ENCODE peak calls at places on chromosomes 2 and 18, in seven cellular contexts. W, X, R, N, B, L and K are unnamed samples.

GRCh38 chr18:74820160-74820780 is 222.6 kb downstream of the ZNF407 start:
- DNase-seq in W (no peak), X (no peak), R (no peak), N (no peak), B (no peak), L (no peak), K (no peak)

GRCh38 chr18:68438983-68439382 is 275.9 kb downstream of the TMX3 start:
- DNase-seq in W (no peak), X (no peak), R (no peak), N (peak), B (no peak), L (peak), K (peak)

GRCh38 chr2:162014751-162015150 is 59.3 kb downstream of the DPP4 start:
- DNase-seq in W (no peak), X (no peak), R (no peak), N (no peak), B (no peak), L (no peak), K (peak)

GRCh38 chr18:60018801-60019462 is 119.1 kb downstream of the PMAIP1 start:
- DNase-seq in W (no peak), X (no peak), R (peak), N (no peak), B (no peak), L (peak), K (peak)

GRCh38 chr2:71212336-71212735 is 14.6 kb downstream of the PAIP2B start:
- DNase-seq in W (no peak), X (no peak), R (no peak), N (no peak), B (no peak), L (no peak), K (no peak)

GRCh38 chr2:194301946-194302345 is 1355.1 kb upstream of the SLC39A10 start:
- DNase-seq in W (no peak), X (no peak), R (no peak), N (no peak), B (no peak), L (no peak), K (no peak)

GRCh38 chr2:55054476-55054875 is 4.2 kb upstream of the RTN4 start:
- DNase-seq in W (no peak), X (no peak), R (no peak), N (no peak), B (no peak), L (no peak), K (no peak)

GRCh38 chr2:159026170-159026569 is 57.7 kb downstream of the TANC1 start:
- DNase-seq in W (no peak), X (no peak), R (no peak), N (no peak), B (no peak), L (peak), K (peak)

GRCh38 chr2:170771049-170771937 is 1.1 kb downstream of the ERICH2 start:
- DNase-seq in W (no peak), X (no peak), R (no peak), N (no peak), B (no peak), L (no peak), K (no peak)

GRCh38 chr2:28319118-28320008 is 73.3 kb upstream of the FOSL2 start:
- DNase-seq in W (no peak), X (no peak), R (peak), N (no peak), B (no peak), L (no peak), K (no peak)

GRCh38 chr18:5173216-5173615 is 23.8 kb downstream of the AKAIN1 start:
- DNase-seq in W (no peak), X (no peak), R (no peak), N (no peak), B (no peak), L (no peak), K (no peak)

GRCh38 chr2:206433201-206433600 is 10.1 kb upstream of the ADAM23 start:
- DNase-seq in W (no peak), X (no peak), R (no peak), N (no peak), B (no peak), L (no peak), K (no peak)

GRCh38 chr2:71277536-71278103 is 50.7 kb upstream of the PAIP2B start:
- DNase-seq in W (peak), X (peak), R (peak), N (peak), B (no peak), L (peak), K (peak)

GRCh38 chr18:2589345-2590060 is 18.1 kb downstream of the NDC80 start:
- DNase-seq in W (no peak), X (no peak), R (no peak), N (no peak), B (no peak), L (peak), K (no peak)

GRCh38 chr2:241088376-241088775 is 13.7 kb downstream of the MTERF4 start:
- DNase-seq in W (no peak), X (no peak), R (no peak), N (no peak), B (no peak), L (no peak), K (no peak)

GRCh38 chr2:43459455-43459854 is 136.4 kb downstream of the THADA start:
- DNase-seq in W (no peak), X (no peak), R (peak), N (no peak), B (no peak), L (peak), K (peak)

GRCh38 chr2:231708773-231709635 is 679 bp downstream of the PTMA start:
- DNase-seq in W (no peak), X (peak), R (peak), N (peak), B (peak), L (peak), K (peak)

GRCh38 chr2:73053316-73054114 is 18.0 kb downstream of the SFXN5 start:
- DNase-seq in W (no peak), X (no peak), R (no peak), N (no peak), B (no peak), L (peak), K (peak)

GRCh38 chr2:126901459-126901858 is 2.8 kb downstream of the TEX51 start:
- DNase-seq in W (no peak), X (no peak), R (no peak), N (peak), B (no peak), L (no peak), K (no peak)

GRCh38 chr2:182866461-182867369 is at the start of gene FRZB:
- DNase-seq in W (peak), X (peak), R (peak), N (peak), B (peak), L (peak), K (peak)

GRCh38 chr2:135650721-135651120 is 90.9 kb upstream of the UBXN4 start:
- DNase-seq in W (no peak), X (no peak), R (no peak), N (no peak), B (no peak), L (no peak), K (no peak)

GRCh38 chr18:59707306-59707705 is 10.1 kb upstream of the CCBE1 start:
- DNase-seq in W (no peak), X (no peak), R (no peak), N (no peak), B (no peak), L (no peak), K (no peak)

GRCh38 chr2:238129166-238130010 is 9.1 kb upstream of the KLHL30 start:
- DNase-seq in W (no peak), X (no peak), R (no peak), N (no peak), B (peak), L (no peak), K (no peak)

GRCh38 chr2:43224571-43225092 is 1.8 kb downstream of the ZFP36L2 start:
- DNase-seq in W (peak), X (no peak), R (peak), N (peak), B (peak), L (peak), K (peak)

GRCh38 chr2:234852941-234853340 is 98.9 kb upstream of the SH3BP4 start:
- DNase-seq in W (no peak), X (no peak), R (no peak), N (no peak), B (no peak), L (no peak), K (no peak)

GRCh38 chr18:62683935-62684334 is 31.4 kb upstream of the PHLPP1 start:
- DNase-seq in W (no peak), X (no peak), R (no peak), N (no peak), B (no peak), L (no peak), K (no peak)

GRCh38 chr2:57760448-57760847 is 286.2 kb upstream of the VRK2 start:
- DNase-seq in W (no peak), X (no peak), R (no peak), N (no peak), B (no peak), L (no peak), K (no peak)

GRCh38 chr2:148524519-148524919 is 120.0 kb upstream of the EPC2 start:
- DNase-seq in W (no peak), X (no peak), R (no peak), N (no peak), B (no peak), L (no peak), K (no peak)

GRCh38 chr2:232794981-232795380 is 18.6 kb upstream of the KCNJ13 start:
- DNase-seq in W (no peak), X (no peak), R (no peak), N (no peak), B (no peak), L (no peak), K (no peak)

GRCh38 chr2:17813742-17814458 is 2.4 kb upstream of the MSGN1 start:
- DNase-seq in W (no peak), X (peak), R (peak), N (peak), B (no peak), L (peak), K (peak)

GRCh38 chr18:23209031-23209430 is 73.7 kb downstream of the CABLES1 start:
- DNase-seq in W (no peak), X (no peak), R (peak), N (no peak), B (no peak), L (peak), K (peak)

GRCh38 chr18:23205980-23206379 is 70.7 kb downstream of the CABLES1 start:
- DNase-seq in W (no peak), X (no peak), R (no peak), N (no peak), B (no peak), L (no peak), K (no peak)

GRCh38 chr18:23207994-23208393 is 72.7 kb downstream of the CABLES1 start:
- DNase-seq in W (no peak), X (no peak), R (no peak), N (no peak), B (no peak), L (no peak), K (no peak)

GRCh38 chr18:23208600-23208999 is 73.3 kb downstream of the CABLES1 start:
- DNase-seq in W (no peak), X (no peak), R (no peak), N (no peak), B (no peak), L (no peak), K (no peak)

GRCh38 chr18:23207191-23207955 is 72.1 kb downstream of the CABLES1 start:
- DNase-seq in W (no peak), X (no peak), R (peak), N (no peak), B (no peak), L (no peak), K (peak)
- TF ChIP-seq CTCF in W (no peak), X (no peak), R (peak), N (no peak), B (no peak), L (peak), K (peak)

GRCh38 chr2:85600951-85601770 is 1.3 kb downstream of the TMEM150A start:
- DNase-seq in W (no peak), X (no peak), R (no peak), N (no peak), B (no peak), L (no peak), K (no peak)

GRCh38 chr2:85600235-85600575 is 2.3 kb downstream of the TMEM150A start:
- DNase-seq in W (no peak), X (no peak), R (no peak), N (no peak), B (no peak), L (no peak), K (no peak)

GRCh38 chr2:85604568-85605339 is 2.3 kb upstream of the TMEM150A start:
- DNase-seq in W (no peak), X (no peak), R (no peak), N (no peak), B (no peak), L (peak), K (peak)

GRCh38 chr2:85601771-85602475 is 575 bp downstream of the TMEM150A start:
- DNase-seq in W (no peak), X (peak), R (no peak), N (peak), B (peak), L (peak), K (peak)

DNA sequence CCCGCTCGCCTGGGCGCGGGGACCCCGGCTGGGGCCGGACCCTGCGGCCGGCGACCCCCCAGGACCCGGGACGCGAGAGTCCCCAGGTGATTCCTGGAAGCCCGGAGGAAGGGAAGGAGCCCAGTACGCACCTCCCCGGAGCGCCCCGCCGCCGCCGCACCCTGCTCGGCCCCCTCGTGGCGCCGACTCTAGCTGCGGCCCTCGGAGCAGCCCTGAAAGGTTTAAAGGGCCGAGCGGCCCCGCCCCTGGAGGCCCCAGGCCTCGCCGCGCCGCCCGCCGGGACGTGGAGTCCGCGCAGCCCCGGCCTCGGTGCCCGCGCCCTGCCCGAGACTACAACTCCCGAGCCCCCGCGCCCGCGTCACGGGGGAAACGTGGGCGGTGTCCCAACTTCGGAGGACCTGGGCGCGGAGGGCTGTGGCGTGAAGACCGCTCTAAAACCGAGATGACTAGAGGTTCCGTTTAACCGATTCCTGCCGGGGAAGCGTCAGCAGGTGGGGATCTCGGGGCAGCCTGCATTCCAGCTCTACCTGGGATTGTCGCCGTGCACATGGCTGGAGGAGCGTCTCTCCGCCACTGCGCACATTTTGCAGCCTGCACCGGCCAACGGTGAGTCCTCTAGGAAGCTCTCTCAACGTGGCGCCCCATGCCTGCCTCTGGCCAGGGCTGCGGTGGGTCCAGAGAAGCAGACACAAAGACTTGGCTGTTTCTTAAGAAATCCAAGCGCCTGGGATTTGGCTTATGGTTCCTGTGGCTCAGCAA is at the start of gene TMEM150A:
- DNase-seq in W (peak), X (peak), R (peak), N (peak), B (peak), L (peak), K (peak)
- TF ChIP-seq CTCF in W (no peak), X (peak), R (peak), N (peak), B (peak), L (peak), K (no peak)

DNA sequence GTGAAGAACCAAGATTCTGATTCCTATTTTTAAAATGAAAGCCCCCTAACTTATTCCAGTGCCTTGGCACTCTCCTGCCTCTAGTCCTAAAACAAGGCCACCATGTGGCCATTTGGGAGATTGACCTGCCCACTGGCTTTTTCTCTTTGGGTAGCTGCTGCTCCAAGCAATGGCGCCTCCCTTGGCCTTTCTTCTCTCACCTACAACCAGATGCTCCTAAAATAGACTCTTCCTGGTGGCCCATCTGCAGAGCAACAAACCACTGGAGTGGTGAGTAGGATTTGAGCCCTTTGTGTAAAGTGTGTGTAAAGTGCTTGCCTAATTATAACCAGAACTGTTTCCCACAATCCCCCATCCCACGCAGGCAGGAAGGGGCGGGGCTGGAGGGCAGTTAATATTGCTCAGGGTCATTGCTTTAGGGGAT is 114.2 kb downstream of the FHOD3 start:
- DNase-seq in W (peak), X (no peak), R (peak), N (no peak), B (no peak), L (no peak), K (peak)
- TF ChIP-seq CTCF in W (peak), X (no peak), R (peak), N (no peak), B (no peak), L (peak), K (peak)

GRCh38 chr2:67662222-67662621 is 265.1 kb downstream of the ETAA1 start:
- DNase-seq in W (no peak), X (no peak), R (no peak), N (no peak), B (no peak), L (no peak), K (no peak)
- TF ChIP-seq CTCF in W (no peak), X (no peak), R (no peak), N (no peak), B (no peak), L (no peak), K (no peak)

DNA sequence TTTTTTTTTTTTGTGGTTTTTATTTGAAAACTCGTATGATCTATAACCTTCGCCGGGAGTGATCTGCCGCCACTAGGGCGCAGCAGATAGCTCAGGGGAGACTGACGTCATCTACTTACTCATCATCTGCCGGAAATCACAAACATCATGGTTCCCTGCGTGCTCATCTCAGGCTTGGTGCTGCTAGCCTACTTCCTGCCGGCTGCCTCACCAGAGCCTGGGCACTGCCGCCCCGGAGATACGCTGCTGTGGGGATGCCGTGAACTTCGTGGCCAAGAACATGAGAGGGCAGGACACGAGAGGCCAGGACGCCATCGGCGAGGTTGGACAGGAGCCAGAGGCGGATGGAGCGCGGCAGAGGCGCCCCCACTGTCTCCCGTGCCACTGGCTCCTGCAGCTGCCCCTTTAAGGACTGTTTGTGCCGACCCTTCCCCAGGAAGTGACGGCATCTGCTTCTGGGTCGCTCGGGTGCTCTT is 68.8 kb downstream of the DOK6 start:
- DNase-seq in W (no peak), X (no peak), R (no peak), N (no peak), B (peak), L (no peak), K (peak)
- TF ChIP-seq CTCF in W (peak), X (no peak), R (peak), N (no peak), B (no peak), L (peak), K (no peak)

GRCh38 chr2:129708221-129708967 is 271.1 kb upstream of the RAB6C start:
- DNase-seq in W (no peak), X (no peak), R (no peak), N (no peak), B (no peak), L (no peak), K (no peak)
- TF ChIP-seq CTCF in W (no peak), X (no peak), R (no peak), N (no peak), B (no peak), L (no peak), K (no peak)

DNA sequence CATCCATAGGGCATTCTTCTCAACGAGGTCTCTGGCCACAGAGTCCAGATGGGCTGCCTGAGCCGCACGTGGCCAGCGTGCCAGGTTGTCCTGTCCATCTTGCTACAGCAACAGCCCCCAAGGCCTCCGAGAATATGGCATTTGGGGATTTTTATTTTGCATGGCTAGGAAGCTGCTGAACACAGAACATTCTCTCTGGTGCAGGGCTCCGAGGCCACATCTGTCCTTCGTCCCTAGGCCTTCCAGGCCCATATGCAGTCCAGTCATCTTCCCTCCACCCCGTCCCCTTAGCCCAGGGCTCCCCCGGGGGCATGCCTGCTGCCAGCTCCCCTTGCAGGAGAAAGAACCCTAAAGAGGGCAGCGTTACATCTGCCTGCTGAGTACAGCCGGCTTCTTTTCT is 2.3 kb downstream of the HDAC4 start:
- DNase-seq in W (no peak), X (no peak), R (no peak), N (no peak), B (no peak), L (no peak), K (no peak)
- TF ChIP-seq CTCF in W (no peak), X (no peak), R (no peak), N (no peak), B (no peak), L (no peak), K (no peak)

GRCh38 chr2:209322041-209322440 is 101.8 kb upstream of the MAP2 start:
- DNase-seq in W (no peak), X (no peak), R (no peak), N (no peak), B (no peak), L (no peak), K (no peak)
- TF ChIP-seq CTCF in W (peak), X (no peak), R (no peak), N (peak), B (no peak), L (no peak), K (no peak)